ENCODE peak calls at places on chromosomes 5 and 9, in seven cellular contexts. One of them, this sample, is unnamed.

GRCh38 chr5:11377896-11378295 is 526.4 kb downstream of the CTNND2 start:
- DNase-seq in fibroblast of lung: no peak
- DNase-seq in neuronal stem cell: no peak
- DNase-seq in NT2/D1: no peak
- DNase-seq in mesenchymal stem cell: no peak
- DNase-seq in mammary epithelial cell: no peak
- DNase-seq in endodermal cell: no peak
- DNase-seq in this sample: no peak

GRCh38 chr5:98865690-98866089 is 63.1 kb downstream of the CHD1 start:
- DNase-seq in fibroblast of lung: no peak
- DNase-seq in neuronal stem cell: no peak
- DNase-seq in NT2/D1: no peak
- DNase-seq in mesenchymal stem cell: no peak
- DNase-seq in mammary epithelial cell: no peak
- DNase-seq in endodermal cell: no peak
- DNase-seq in this sample: no peak

GRCh38 chr5:82167372-82167771 is 110.8 kb downstream of the RPS23 start:
- DNase-seq in fibroblast of lung: peak; percentile 84
- DNase-seq in neuronal stem cell: no peak
- DNase-seq in NT2/D1: no peak
- DNase-seq in mesenchymal stem cell: no peak
- DNase-seq in mammary epithelial cell: no peak
- DNase-seq in endodermal cell: no peak
- DNase-seq in this sample: no peak

GRCh38 chr9:120402741-120403542 is 177.0 kb downstream of the CDK5RAP2 start:
- DNase-seq in fibroblast of lung: peak; percentile 95
- DNase-seq in neuronal stem cell: no peak
- DNase-seq in NT2/D1: no peak
- DNase-seq in mesenchymal stem cell: peak; percentile 92
- DNase-seq in mammary epithelial cell: peak; percentile 87
- DNase-seq in endodermal cell: no peak
- DNase-seq in this sample: no peak

GRCh38 chr9:75181748-75182147 is 93.4 kb downstream of the OSTF1 start:
- DNase-seq in fibroblast of lung: peak; percentile 28
- DNase-seq in neuronal stem cell: no peak
- DNase-seq in NT2/D1: no peak
- DNase-seq in mesenchymal stem cell: peak; percentile 20
- DNase-seq in mammary epithelial cell: peak; percentile 98
- DNase-seq in endodermal cell: no peak
- DNase-seq in this sample: no peak

GRCh38 chr5:35478856-35479682 is 138.6 kb upstream of the SPEF2 start:
- DNase-seq in fibroblast of lung: peak; percentile 61
- DNase-seq in neuronal stem cell: no peak
- DNase-seq in NT2/D1: no peak
- DNase-seq in mesenchymal stem cell: peak; percentile 62
- DNase-seq in mammary epithelial cell: peak; percentile 43
- DNase-seq in endodermal cell: no peak
- DNase-seq in this sample: no peak

GRCh38 chr9:83011611-83012010 is 51.3 kb downstream of the RASEF start:
- DNase-seq in fibroblast of lung: no peak
- DNase-seq in neuronal stem cell: no peak
- DNase-seq in NT2/D1: no peak
- DNase-seq in mesenchymal stem cell: no peak
- DNase-seq in mammary epithelial cell: no peak
- DNase-seq in endodermal cell: no peak
- DNase-seq in this sample: no peak

GRCh38 chr5:157160001-157160400 is 6.1 kb downstream of the GARIN3 start:
- DNase-seq in fibroblast of lung: no peak
- DNase-seq in neuronal stem cell: no peak
- DNase-seq in NT2/D1: no peak
- DNase-seq in mesenchymal stem cell: no peak
- DNase-seq in mammary epithelial cell: no peak
- DNase-seq in endodermal cell: no peak
- DNase-seq in this sample: no peak

GRCh38 chr5:133526368-133526767 is 86.0 kb downstream of the FSTL4 start:
- DNase-seq in fibroblast of lung: no peak
- DNase-seq in neuronal stem cell: no peak
- DNase-seq in NT2/D1: no peak
- DNase-seq in mesenchymal stem cell: no peak
- DNase-seq in mammary epithelial cell: no peak
- DNase-seq in endodermal cell: no peak
- DNase-seq in this sample: no peak

GRCh38 chr5:72633649-72634048 is 126.4 kb upstream of the ZNF366 start:
- DNase-seq in fibroblast of lung: peak; percentile 82
- DNase-seq in neuronal stem cell: no peak
- DNase-seq in NT2/D1: no peak
- DNase-seq in mesenchymal stem cell: peak; percentile 46
- DNase-seq in mammary epithelial cell: no peak
- DNase-seq in endodermal cell: no peak
- DNase-seq in this sample: no peak

GRCh38 chr5:135020111-135020895 is 13.7 kb downstream of the PITX1 start:
- DNase-seq in fibroblast of lung: no peak
- DNase-seq in neuronal stem cell: no peak
- DNase-seq in NT2/D1: no peak
- DNase-seq in mesenchymal stem cell: no peak
- DNase-seq in mammary epithelial cell: no peak
- DNase-seq in endodermal cell: no peak
- DNase-seq in this sample: no peak

GRCh38 chr5:92930057-92930456 is 651.0 kb downstream of the NR2F1-AS1 start:
- DNase-seq in fibroblast of lung: no peak
- DNase-seq in neuronal stem cell: no peak
- DNase-seq in NT2/D1: no peak
- DNase-seq in mesenchymal stem cell: no peak
- DNase-seq in mammary epithelial cell: no peak
- DNase-seq in endodermal cell: no peak
- DNase-seq in this sample: no peak

GRCh38 chr5:141628175-141628788 is 8.4 kb downstream of the HDAC3 start:
- DNase-seq in fibroblast of lung: peak; percentile 51
- DNase-seq in neuronal stem cell: no peak
- DNase-seq in NT2/D1: no peak
- DNase-seq in mesenchymal stem cell: no peak
- DNase-seq in mammary epithelial cell: no peak
- DNase-seq in endodermal cell: no peak
- DNase-seq in this sample: no peak

GRCh38 chr9:119559986-119560385 is 190.8 kb upstream of the BRINP1 start:
- DNase-seq in fibroblast of lung: no peak
- DNase-seq in neuronal stem cell: no peak
- DNase-seq in NT2/D1: no peak
- DNase-seq in mesenchymal stem cell: no peak
- DNase-seq in mammary epithelial cell: no peak
- DNase-seq in endodermal cell: no peak
- DNase-seq in this sample: no peak

GRCh38 chr9:109022909-109023308 is 9.6 kb upstream of the CTNNAL1 start:
- DNase-seq in fibroblast of lung: no peak
- DNase-seq in neuronal stem cell: no peak
- DNase-seq in NT2/D1: no peak
- DNase-seq in mesenchymal stem cell: no peak
- DNase-seq in mammary epithelial cell: no peak
- DNase-seq in endodermal cell: no peak
- DNase-seq in this sample: no peak

GRCh38 chr5:131277875-131278795 is 14.3 kb downstream of the CDC42SE2 start:
- DNase-seq in fibroblast of lung: no peak
- DNase-seq in neuronal stem cell: no peak
- DNase-seq in NT2/D1: no peak
- DNase-seq in mesenchymal stem cell: peak; percentile 18
- DNase-seq in mammary epithelial cell: no peak
- DNase-seq in endodermal cell: no peak
- DNase-seq in this sample: no peak

GRCh38 chr5:132301341-132302274 is 7.4 kb downstream of the SLC22A4 start:
- DNase-seq in fibroblast of lung: no peak
- DNase-seq in neuronal stem cell: no peak
- DNase-seq in NT2/D1: no peak
- DNase-seq in mesenchymal stem cell: no peak
- DNase-seq in mammary epithelial cell: no peak
- DNase-seq in endodermal cell: no peak
- DNase-seq in this sample: no peak

GRCh38 chr5:71452876-71453275 is 2.6 kb upstream of the BDP1 start:
- DNase-seq in fibroblast of lung: no peak
- DNase-seq in neuronal stem cell: no peak
- DNase-seq in NT2/D1: no peak
- DNase-seq in mesenchymal stem cell: no peak
- DNase-seq in mammary epithelial cell: no peak
- DNase-seq in endodermal cell: no peak
- DNase-seq in this sample: no peak

DNA sequence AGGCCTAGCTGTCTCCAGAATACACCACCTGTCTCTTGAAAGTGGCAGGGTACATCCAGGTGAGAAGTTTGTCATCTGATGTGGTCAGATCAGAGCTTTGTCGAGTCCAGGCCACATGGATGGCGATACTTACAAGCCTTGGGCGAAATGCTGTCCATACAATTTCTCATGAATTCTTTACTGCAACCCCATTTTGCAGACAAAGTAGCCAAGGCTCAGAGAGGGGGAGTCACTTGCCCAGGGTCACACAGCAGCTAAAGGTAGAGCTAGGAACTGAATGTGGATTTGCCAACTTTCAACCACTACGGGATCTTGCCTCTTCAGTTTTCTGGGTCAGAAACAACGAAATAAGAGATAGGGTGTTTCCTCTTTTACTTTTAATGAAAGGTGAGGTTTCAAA is 35.2 kb downstream of the CRB2 start:
- DNase-seq in fibroblast of lung: no peak
- DNase-seq in neuronal stem cell: no peak
- DNase-seq in NT2/D1: no peak
- DNase-seq in mesenchymal stem cell: no peak
- DNase-seq in mammary epithelial cell: no peak
- DNase-seq in endodermal cell: no peak
- DNase-seq in this sample: no peak
- H3K9ac ChIP-seq in fibroblast of lung: no peak overlapping the region
- H3K9ac ChIP-seq in neuronal stem cell: no peak overlapping the region
- H3K9ac ChIP-seq in NT2/D1: no peak overlapping the region
- H3K9ac ChIP-seq in mesenchymal stem cell: no peak overlapping the region
- H3K9ac ChIP-seq in mammary epithelial cell: no peak overlapping the region
- H3K9ac ChIP-seq in endodermal cell: no peak overlapping the region
- H3K9ac ChIP-seq in this sample: no peak overlapping the region

GRCh38 chr9:129496187-129497063 is 124.5 kb downstream of the C9orf50 start:
- DNase-seq in fibroblast of lung: peak; percentile 96
- DNase-seq in neuronal stem cell: peak; percentile 94
- DNase-seq in NT2/D1: peak; percentile 93
- DNase-seq in mesenchymal stem cell: peak; percentile 97
- DNase-seq in mammary epithelial cell: peak; percentile 78
- DNase-seq in endodermal cell: peak; percentile 98
- DNase-seq in this sample: no peak

GRCh38 chr9:129497837-129498450 is 123.0 kb downstream of the C9orf50 start:
- DNase-seq in fibroblast of lung: no peak
- DNase-seq in neuronal stem cell: no peak
- DNase-seq in NT2/D1: no peak
- DNase-seq in mesenchymal stem cell: no peak
- DNase-seq in mammary epithelial cell: no peak
- DNase-seq in endodermal cell: no peak
- DNase-seq in this sample: no peak

GRCh38 chr9:129498451-129499376 is 122.2 kb downstream of the C9orf50 start:
- DNase-seq in fibroblast of lung: no peak
- DNase-seq in neuronal stem cell: no peak
- DNase-seq in NT2/D1: no peak
- DNase-seq in mesenchymal stem cell: peak; percentile 23
- DNase-seq in mammary epithelial cell: no peak
- DNase-seq in endodermal cell: no peak
- DNase-seq in this sample: no peak

GRCh38 chr9:129495422-129496186 is 125.3 kb downstream of the C9orf50 start:
- DNase-seq in fibroblast of lung: peak; percentile 88
- DNase-seq in neuronal stem cell: peak; percentile 85
- DNase-seq in NT2/D1: peak; percentile 95
- DNase-seq in mesenchymal stem cell: peak; percentile 89
- DNase-seq in mammary epithelial cell: peak; percentile 63
- DNase-seq in endodermal cell: peak; percentile 98
- DNase-seq in this sample: no peak

GRCh38 chr9:129497064-129497836 is 123.7 kb downstream of the C9orf50 start:
- DNase-seq in fibroblast of lung: no peak
- DNase-seq in neuronal stem cell: no peak
- DNase-seq in NT2/D1: peak; percentile 77
- DNase-seq in mesenchymal stem cell: peak; percentile 54
- DNase-seq in mammary epithelial cell: no peak
- DNase-seq in endodermal cell: no peak
- DNase-seq in this sample: no peak
- H3K9ac ChIP-seq in fibroblast of lung: peak overlapping the region; percentile 89
- H3K9ac ChIP-seq in neuronal stem cell: no peak overlapping the region
- H3K9ac ChIP-seq in NT2/D1: peak overlapping the region; percentile 89
- H3K9ac ChIP-seq in mesenchymal stem cell: peak overlapping the region; percentile 92
- H3K9ac ChIP-seq in mammary epithelial cell: peak overlapping the region; percentile 27
- H3K9ac ChIP-seq in endodermal cell: peak overlapping the region; percentile 64
- H3K9ac ChIP-seq in this sample: peak overlapping the region; percentile 79

GRCh38 chr9:131406567-131407436 is 12.9 kb downstream of the PRRC2B start:
- DNase-seq in fibroblast of lung: peak; percentile 45
- DNase-seq in neuronal stem cell: no peak
- DNase-seq in NT2/D1: no peak
- DNase-seq in mesenchymal stem cell: peak; percentile 58
- DNase-seq in mammary epithelial cell: no peak
- DNase-seq in endodermal cell: no peak
- DNase-seq in this sample: no peak
- H3K9ac ChIP-seq in fibroblast of lung: no peak overlapping the region
- H3K9ac ChIP-seq in neuronal stem cell: no peak overlapping the region
- H3K9ac ChIP-seq in NT2/D1: peak overlapping the region; percentile 5
- H3K9ac ChIP-seq in mesenchymal stem cell: peak overlapping the region; percentile 66
- H3K9ac ChIP-seq in mammary epithelial cell: peak overlapping the region; percentile 38
- H3K9ac ChIP-seq in endodermal cell: peak overlapping the region; percentile 49
- H3K9ac ChIP-seq in this sample: no peak overlapping the region

GRCh38 chr5:14208071-14209021 is 65.2 kb downstream of the TRIO start:
- DNase-seq in fibroblast of lung: peak; percentile 95
- DNase-seq in neuronal stem cell: no peak
- DNase-seq in NT2/D1: no peak
- DNase-seq in mesenchymal stem cell: peak; percentile 96
- DNase-seq in mammary epithelial cell: peak; percentile 90
- DNase-seq in endodermal cell: no peak
- DNase-seq in this sample: no peak
- H3K9ac ChIP-seq in fibroblast of lung: no peak overlapping the region
- H3K9ac ChIP-seq in neuronal stem cell: no peak overlapping the region
- H3K9ac ChIP-seq in NT2/D1: no peak overlapping the region
- H3K9ac ChIP-seq in mesenchymal stem cell: peak overlapping the region; percentile 53
- H3K9ac ChIP-seq in mammary epithelial cell: peak overlapping the region; percentile 57
- H3K9ac ChIP-seq in endodermal cell: no peak overlapping the region
- H3K9ac ChIP-seq in this sample: no peak overlapping the region

GRCh38 chr5:10308844-10309243 is 1.1 kb upstream of the CMBL start:
- DNase-seq in fibroblast of lung: no peak
- DNase-seq in neuronal stem cell: no peak
- DNase-seq in NT2/D1: no peak
- DNase-seq in mesenchymal stem cell: no peak
- DNase-seq in mammary epithelial cell: no peak
- DNase-seq in endodermal cell: no peak
- DNase-seq in this sample: no peak
- H3K9ac ChIP-seq in fibroblast of lung: no peak overlapping the region
- H3K9ac ChIP-seq in neuronal stem cell: no peak overlapping the region
- H3K9ac ChIP-seq in NT2/D1: no peak overlapping the region
- H3K9ac ChIP-seq in mesenchymal stem cell: no peak overlapping the region
- H3K9ac ChIP-seq in mammary epithelial cell: no peak overlapping the region
- H3K9ac ChIP-seq in endodermal cell: no peak overlapping the region
- H3K9ac ChIP-seq in this sample: no peak overlapping the region

GRCh38 chr9:111599092-111599947 is at the start of gene PTGR1:
- DNase-seq in fibroblast of lung: peak; percentile 87
- DNase-seq in neuronal stem cell: peak; percentile 71
- DNase-seq in NT2/D1: peak; percentile 77
- DNase-seq in mesenchymal stem cell: peak; percentile 92
- DNase-seq in mammary epithelial cell: peak; percentile 83
- DNase-seq in endodermal cell: peak; percentile 92
- DNase-seq in this sample: no peak
- H3K9ac ChIP-seq in fibroblast of lung: peak within 1 kb of the TSS; percentile 77
- H3K9ac ChIP-seq in neuronal stem cell: peak within 1 kb of the TSS; percentile 12
- H3K9ac ChIP-seq in NT2/D1: peak within 1 kb of the TSS; percentile 87
- H3K9ac ChIP-seq in mesenchymal stem cell: peak within 1 kb of the TSS; percentile 88
- H3K9ac ChIP-seq in mammary epithelial cell: peak within 1 kb of the TSS; percentile 83
- H3K9ac ChIP-seq in endodermal cell: peak within 1 kb of the TSS; percentile 85
- H3K9ac ChIP-seq in this sample: peak within 1 kb of the TSS; percentile 65

This sample was measured in SK-N-MC.